ENCODE peak calls at places on chromosome 16, in four cellular contexts. One of them, this sample, is unnamed.

GRCh38 chr16:10490141-10490540 is 90.3 kb downstream of the EMP2 start:
- DNase-seq in H1: no peak
- DNase-seq in HepG2: no peak
- DNase-seq in GM12892: no peak
- DNase-seq in this sample: no peak

GRCh38 chr16:4313563-4314531 is 2.0 kb upstream of the GLIS2 start:
- DNase-seq in GM12892: peak; percentile 68
- DNase-seq in HepG2: peak; percentile 92
- DNase-seq in H1: no peak
- DNase-seq in this sample: no peak

GRCh38 chr16:86345521-86345920 is 164.8 kb upstream of the FOXF1 start:
- DNase-seq in H1: no peak
- DNase-seq in HepG2: no peak
- DNase-seq in GM12892: no peak
- DNase-seq in this sample: no peak

GRCh38 chr16:54269461-54269860 is 17.1 kb downstream of the IRX3 start:
- DNase-seq in HepG2: no peak
- DNase-seq in H1: no peak
- DNase-seq in GM12892: no peak
- DNase-seq in this sample: no peak

GRCh38 chr16:27320261-27321012 is 6.7 kb downstream of the IL4R start:
- DNase-seq in GM12892: no peak
- DNase-seq in HepG2: no peak
- DNase-seq in H1: no peak
- DNase-seq in this sample: no peak

GRCh38 chr16:57591086-57591869 is 37.2 kb upstream of the ADGRG1 start:
- DNase-seq in HepG2: peak; percentile 80
- DNase-seq in H1: no peak
- DNase-seq in GM12892: no peak
- DNase-seq in this sample: no peak

GRCh38 chr16:76650579-76650978 is 373.4 kb downstream of the CNTNAP4 start:
- DNase-seq in HepG2: peak; percentile 74
- DNase-seq in GM12892: no peak
- DNase-seq in H1: no peak
- DNase-seq in this sample: no peak

GRCh38 chr16:71249399-71249798 is 18.9 kb upstream of the HYDIN start:
- DNase-seq in HepG2: no peak
- DNase-seq in H1: no peak
- DNase-seq in GM12892: no peak
- DNase-seq in this sample: no peak

GRCh38 chr16:11181889-11182279 is 74.1 kb downstream of the SOCS1 start:
- DNase-seq in H1: no peak
- DNase-seq in GM12892: no peak
- DNase-seq in HepG2: no peak
- DNase-seq in this sample: no peak

GRCh38 chr16:876041-876335 is 75.5 kb upstream of the GNG13 start:
- DNase-seq in GM12892: no peak
- DNase-seq in H1: no peak
- DNase-seq in HepG2: no peak
- DNase-seq in this sample: no peak

GRCh38 chr16:20918486-20919239 is 18.1 kb downstream of the LYRM1 start:
- DNase-seq in H1: no peak
- DNase-seq in GM12892: no peak
- DNase-seq in HepG2: no peak
- DNase-seq in this sample: no peak

DNA sequence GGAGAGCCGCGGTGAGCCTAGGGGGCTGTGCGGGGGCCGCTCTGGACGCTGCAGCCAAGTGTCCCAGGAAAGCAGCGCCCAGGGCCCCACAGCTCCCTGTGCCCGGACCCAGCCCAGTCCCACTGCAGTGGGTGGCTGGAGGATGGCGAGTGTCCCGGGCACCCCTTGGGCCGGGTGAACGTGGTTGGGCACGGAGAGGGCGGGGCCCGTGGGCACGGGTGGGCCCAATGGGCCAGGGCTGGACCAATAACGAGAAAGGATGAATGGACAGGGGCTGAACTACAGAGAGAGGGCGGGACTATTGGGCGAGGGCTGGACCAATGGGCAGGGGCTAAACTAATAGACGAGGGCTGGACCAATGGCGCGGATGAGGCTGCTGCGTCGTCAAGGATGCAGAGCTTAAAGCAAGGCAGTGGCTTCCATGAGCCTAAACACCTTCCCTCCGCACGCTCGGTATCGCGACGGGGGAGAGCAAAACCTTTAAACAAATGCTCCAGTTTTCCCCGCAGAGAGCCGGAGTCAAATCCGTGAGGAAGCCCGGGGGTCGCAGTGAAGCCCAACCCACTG is 472 bp upstream of the FLYWCH2 start:
- DNase-seq in HepG2: peak; percentile 96
- DNase-seq in GM12892: peak; percentile 84
- DNase-seq in H1: peak; percentile 93
- DNase-seq in this sample: peak; percentile 90
- TF ChIP-seq POLR2A in HepG2: peak; percentile 70
- TF ChIP-seq POLR2A in GM12892: no peak
- TF ChIP-seq POLR2A in H1: no peak
- TF ChIP-seq POLR2A in this sample: peak; percentile 1

GRCh38 chr16:31269541-31269940 is 9.8 kb downstream of the ITGAM start:
- DNase-seq in GM12892: no peak
- DNase-seq in H1: no peak
- DNase-seq in HepG2: no peak
- DNase-seq in this sample: no peak
- TF ChIP-seq TAF1 in GM12892: no peak
- TF ChIP-seq TAF1 in H1: no peak
- TF ChIP-seq TAF1 in HepG2: no peak
- TF ChIP-seq TAF1 in this sample: no peak

DNA sequence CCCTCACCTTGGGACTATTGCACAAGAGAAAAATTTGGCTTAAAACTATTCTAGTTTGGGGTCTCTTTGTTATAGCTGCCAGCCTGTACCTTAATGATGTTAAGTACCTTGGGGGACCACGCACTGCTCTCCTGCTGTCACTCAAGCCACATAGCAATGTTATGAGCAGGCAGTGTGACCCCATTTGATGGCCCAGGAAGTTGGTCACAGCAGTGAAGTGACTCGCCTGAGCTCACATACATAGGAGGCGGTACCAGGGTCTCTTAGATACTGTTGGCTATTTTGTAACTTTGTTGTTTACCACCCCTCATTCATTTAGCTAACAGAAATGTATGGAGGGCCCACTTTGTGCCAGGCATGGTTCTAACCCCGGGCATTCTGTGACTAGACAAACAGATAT is 16.4 kb downstream of the KCNG4 start:
- DNase-seq in GM12892: no peak
- DNase-seq in H1: no peak
- DNase-seq in HepG2: no peak
- DNase-seq in this sample: no peak
- TF ChIP-seq POLR2A in GM12892: no peak
- TF ChIP-seq POLR2A in H1: no peak
- TF ChIP-seq POLR2A in HepG2: no peak
- TF ChIP-seq POLR2A in this sample: no peak

DNA sequence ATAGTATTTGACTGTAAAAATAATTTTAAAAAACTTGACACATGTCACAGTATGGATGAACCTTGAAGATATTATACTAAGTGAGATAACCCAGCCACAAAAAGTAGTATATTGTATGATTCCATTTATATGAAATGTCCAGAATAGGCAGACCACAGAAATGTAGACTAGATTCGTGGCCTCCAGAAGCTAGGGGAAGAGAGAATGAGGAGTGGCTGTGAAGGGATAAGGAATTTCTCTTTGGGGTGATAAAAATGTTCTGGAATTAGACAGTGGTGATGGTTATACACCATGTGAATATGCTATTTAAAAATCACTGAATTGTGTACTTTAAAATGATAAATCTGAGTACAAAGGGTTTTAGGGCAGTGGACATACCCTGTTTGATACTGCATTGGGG is 253.1 kb upstream of the DYNLRB2 start:
- DNase-seq in H1: no peak
- DNase-seq in HepG2: no peak
- DNase-seq in GM12892: no peak
- DNase-seq in this sample: no peak
- TF ChIP-seq TAF1 in H1: no peak
- TF ChIP-seq TAF1 in HepG2: no peak
- TF ChIP-seq TAF1 in GM12892: no peak
- TF ChIP-seq TAF1 in this sample: no peak

GRCh38 chr16:1979271-1980025 is 1.8 kb downstream of the NOXO1 start:
- DNase-seq in HepG2: no peak
- DNase-seq in H1: no peak
- DNase-seq in GM12892: no peak
- DNase-seq in this sample: no peak
- TF ChIP-seq POLR2A in HepG2: no peak
- TF ChIP-seq POLR2A in H1: peak; percentile 22
- TF ChIP-seq POLR2A in GM12892: no peak
- TF ChIP-seq POLR2A in this sample: no peak

GRCh38 chr16:50367777-50368409 is 895 bp downstream of the BRD7 start:
- DNase-seq in HepG2: no peak
- DNase-seq in H1: no peak
- DNase-seq in GM12892: no peak
- DNase-seq in this sample: no peak
- TF ChIP-seq TAF1 in HepG2: no peak
- TF ChIP-seq TAF1 in H1: no peak
- TF ChIP-seq TAF1 in GM12892: no peak
- TF ChIP-seq TAF1 in this sample: no peak